ENCODE peak calls at places on chromosomes 5 and 9, in four cellular contexts. C is RPMI8226; I is stimulated activated CD4-positive, alpha-beta T cell treated with anti-CD3 and anti-CD28 coated beads, Interleukin-12 subunit alpha, Interleukin-12 subunit beta, amount 100 ng/mL, for 24 hours; R is ACHN. Y is an unnamed sample.

GRCh38 chr9:98536542-98537173 is 172.1 kb downstream of the GABBR2 start:
- DNase-seq in R (peak), I (peak), C (peak), Y (no peak)

GRCh38 chr9:80649001-80649420 is 1040.3 kb downstream of the TLE1 start:
- DNase-seq in C (no peak), I (no peak), R (peak), Y (peak)

GRCh38 chr5:55421074-55421529 is 113.3 kb downstream of the MTREX start:
- DNase-seq in C (no peak), I (peak), R (no peak), Y (no peak)

GRCh38 chr5:68884893-68885292 is 208.9 kb upstream of the SLC30A5 start:
- DNase-seq in R (peak), C (no peak), I (no peak), Y (peak)

GRCh38 chr9:83714316-83714715 is 6.6 kb upstream of the UBQLN1 start:
- DNase-seq in C (peak), I (no peak), R (no peak), Y (no peak)

GRCh38 chr5:55750499-55750898 is 12.6 kb downstream of the DDX4 start:
- DNase-seq in C (no peak), I (no peak), R (no peak), Y (no peak)

GRCh38 chr5:145360936-145361335 is 474.2 kb downstream of the PRELID2 start:
- DNase-seq in I (no peak), R (no peak), C (no peak), Y (no peak)

GRCh38 chr5:82570-82969 is 9.4 kb upstream of the PLEKHG4B start:
- DNase-seq in R (no peak), C (no peak), I (no peak), Y (no peak)

GRCh38 chr5:138696501-138696900 is 56.7 kb upstream of the CTNNA1 start:
- DNase-seq in I (no peak), C (no peak), R (peak), Y (peak)

GRCh38 chr9:133708770-133709611 is 29.2 kb downstream of the SARDH start:
- DNase-seq in R (no peak), I (no peak), C (no peak), Y (peak)

GRCh38 chr9:100595391-100596199 is 17.7 kb downstream of the CAVIN4 start:
- DNase-seq in C (peak), R (peak), I (no peak), Y (peak)

Y was measured in kidney glomerular epithelial cell.